ENCODE peak calls at places on chromosomes 7 and 10, in five cellular contexts. One of them, this sample, is unnamed.

GRCh38 chr7:43873300-43873699 is 4.0 kb upstream of the MRPS24 start:
- DNase-seq in brain microvascular endothelial cell: peak
- DNase-seq in chondrocyte: no peak
- DNase-seq in Calu3: no peak
- DNase-seq in Peyer's patch: peak
- DNase-seq in this sample: no peak

GRCh38 chr10:48454302-48455054 is 148.0 kb downstream of the MAPK8 start:
- DNase-seq in brain microvascular endothelial cell: no peak
- DNase-seq in chondrocyte: peak
- DNase-seq in Calu3: no peak
- DNase-seq in Peyer's patch: peak
- DNase-seq in this sample: peak

GRCh38 chr10:112361951-112362770 is 11.8 kb upstream of the ACSL5 start:
- DNase-seq in brain microvascular endothelial cell: no peak
- DNase-seq in chondrocyte: no peak
- DNase-seq in Calu3: no peak
- DNase-seq in Peyer's patch: peak
- DNase-seq in this sample: no peak

GRCh38 chr10:103663802-103664201 is 170.3 kb downstream of the NEURL1 start:
- DNase-seq in brain microvascular endothelial cell: no peak
- DNase-seq in chondrocyte: no peak
- DNase-seq in Calu3: no peak
- DNase-seq in Peyer's patch: peak
- DNase-seq in this sample: no peak

GRCh38 chr7:70446448-70447143 is 685.3 kb upstream of the GALNT17 start:
- DNase-seq in brain microvascular endothelial cell: no peak
- DNase-seq in chondrocyte: no peak
- DNase-seq in Calu3: no peak
- DNase-seq in Peyer's patch: no peak
- DNase-seq in this sample: no peak

GRCh38 chr10:30386801-30387588 is 37.9 kb upstream of the MTPAP start:
- DNase-seq in brain microvascular endothelial cell: no peak
- DNase-seq in chondrocyte: no peak
- DNase-seq in Calu3: no peak
- DNase-seq in Peyer's patch: no peak
- DNase-seq in this sample: peak

GRCh38 chr10:11874568-11875182 is 51.5 kb downstream of the PROSER2 start:
- DNase-seq in brain microvascular endothelial cell: peak
- DNase-seq in chondrocyte: peak
- DNase-seq in Calu3: peak
- DNase-seq in Peyer's patch: no peak
- DNase-seq in this sample: no peak

GRCh38 chr7:118158766-118159165 is 25.2 kb upstream of the LSM8 start:
- DNase-seq in brain microvascular endothelial cell: no peak
- DNase-seq in chondrocyte: no peak
- DNase-seq in Calu3: no peak
- DNase-seq in Peyer's patch: no peak
- DNase-seq in this sample: no peak

GRCh38 chr10:35789996-35790395 is 147.9 kb upstream of the FZD8 start:
- DNase-seq in brain microvascular endothelial cell: peak
- DNase-seq in chondrocyte: no peak
- DNase-seq in Calu3: no peak
- DNase-seq in Peyer's patch: no peak
- DNase-seq in this sample: no peak

GRCh38 chr7:96238474-96238873 is 83.4 kb downstream of the SLC25A13 start:
- DNase-seq in brain microvascular endothelial cell: no peak
- DNase-seq in chondrocyte: no peak
- DNase-seq in Calu3: no peak
- DNase-seq in Peyer's patch: no peak
- DNase-seq in this sample: no peak

GRCh38 chr10:95363303-95363912 is 72.6 kb upstream of the PDLIM1 start:
- DNase-seq in brain microvascular endothelial cell: peak
- DNase-seq in chondrocyte: no peak
- DNase-seq in Calu3: peak
- DNase-seq in Peyer's patch: no peak
- DNase-seq in this sample: no peak

GRCh38 chr10:90167174-90168064 is 466.0 kb downstream of the KIF20B start:
- DNase-seq in brain microvascular endothelial cell: peak
- DNase-seq in chondrocyte: no peak
- DNase-seq in Calu3: no peak
- DNase-seq in Peyer's patch: no peak
- DNase-seq in this sample: no peak

GRCh38 chr10:76695069-76695468 is 942.5 kb downstream of the KCNMA1 start:
- DNase-seq in brain microvascular endothelial cell: no peak
- DNase-seq in chondrocyte: no peak
- DNase-seq in Calu3: no peak
- DNase-seq in Peyer's patch: no peak
- DNase-seq in this sample: no peak

GRCh38 chr10:76700241-76700640 is 937.4 kb downstream of the KCNMA1 start:
- DNase-seq in brain microvascular endothelial cell: no peak
- DNase-seq in chondrocyte: no peak
- DNase-seq in Calu3: no peak
- DNase-seq in Peyer's patch: no peak
- DNase-seq in this sample: no peak

GRCh38 chr10:76697923-76698322 is 939.7 kb downstream of the KCNMA1 start:
- DNase-seq in brain microvascular endothelial cell: no peak
- DNase-seq in chondrocyte: no peak
- DNase-seq in Calu3: no peak
- DNase-seq in Peyer's patch: no peak
- DNase-seq in this sample: no peak
- TF ChIP-seq CTCF in brain microvascular endothelial cell: peak
- TF ChIP-seq CTCF in chondrocyte: peak
- TF ChIP-seq CTCF in Calu3: no peak
- TF ChIP-seq CTCF in Peyer's patch: no peak
- TF ChIP-seq CTCF in this sample: no peak

GRCh38 chr10:119643306-119644214 is 7.6 kb upstream of the BAG3 start:
- DNase-seq in brain microvascular endothelial cell: no peak
- DNase-seq in chondrocyte: peak
- DNase-seq in Calu3: no peak
- DNase-seq in Peyer's patch: no peak
- DNase-seq in this sample: no peak
- TF ChIP-seq CTCF in brain microvascular endothelial cell: peak
- TF ChIP-seq CTCF in chondrocyte: no peak
- TF ChIP-seq CTCF in Calu3: no peak
- TF ChIP-seq CTCF in Peyer's patch: no peak
- TF ChIP-seq CTCF in this sample: no peak

DNA sequence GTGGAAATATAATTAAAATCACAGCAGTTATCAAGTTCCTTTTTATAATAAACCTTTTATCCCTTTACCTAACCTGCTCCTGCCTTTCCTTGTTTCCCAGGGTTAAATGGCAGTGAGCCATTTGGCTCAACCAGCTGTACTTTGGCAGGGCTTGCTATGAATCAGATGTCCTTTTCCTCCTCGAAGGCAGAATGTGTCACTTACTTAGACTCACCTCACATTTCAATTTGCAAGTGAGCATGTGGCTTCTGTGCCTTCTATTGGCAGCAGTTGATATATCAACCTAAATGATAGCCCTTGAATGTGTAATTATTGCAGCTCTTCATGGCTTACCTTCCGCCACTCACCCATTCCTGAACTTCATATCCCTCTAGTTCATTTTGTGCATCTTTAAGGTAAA is 301.7 kb downstream of the CSTF2T start:
- DNase-seq in brain microvascular endothelial cell: peak
- DNase-seq in chondrocyte: no peak
- DNase-seq in Calu3: peak
- DNase-seq in Peyer's patch: no peak
- DNase-seq in this sample: no peak
- TF ChIP-seq CTCF in brain microvascular endothelial cell: no peak
- TF ChIP-seq CTCF in chondrocyte: peak
- TF ChIP-seq CTCF in Calu3: no peak
- TF ChIP-seq CTCF in Peyer's patch: no peak
- TF ChIP-seq CTCF in this sample: no peak

GRCh38 chr7:31249671-31250070 is 90.9 kb downstream of the NEUROD6 start:
- DNase-seq in brain microvascular endothelial cell: no peak
- DNase-seq in chondrocyte: no peak
- DNase-seq in Calu3: no peak
- DNase-seq in Peyer's patch: no peak
- DNase-seq in this sample: no peak

GRCh38 chr7:31253486-31253885 is 87.0 kb downstream of the NEUROD6 start:
- DNase-seq in brain microvascular endothelial cell: no peak
- DNase-seq in chondrocyte: no peak
- DNase-seq in Calu3: no peak
- DNase-seq in Peyer's patch: no peak
- DNase-seq in this sample: no peak

GRCh38 chr7:31251441-31251840 is 89.1 kb downstream of the NEUROD6 start:
- DNase-seq in brain microvascular endothelial cell: no peak
- DNase-seq in chondrocyte: no peak
- DNase-seq in Calu3: no peak
- DNase-seq in Peyer's patch: no peak
- DNase-seq in this sample: no peak
- TF ChIP-seq CTCF in brain microvascular endothelial cell: no peak
- TF ChIP-seq CTCF in chondrocyte: no peak
- TF ChIP-seq CTCF in Calu3: no peak
- TF ChIP-seq CTCF in Peyer's patch: no peak
- TF ChIP-seq CTCF in this sample: no peak

GRCh38 chr10:124995605-124996004 is 53.7 kb downstream of the ZRANB1 start:
- DNase-seq in brain microvascular endothelial cell: no peak
- DNase-seq in chondrocyte: peak
- DNase-seq in Calu3: no peak
- DNase-seq in Peyer's patch: no peak
- DNase-seq in this sample: no peak
- TF ChIP-seq CTCF in brain microvascular endothelial cell: no peak
- TF ChIP-seq CTCF in chondrocyte: no peak
- TF ChIP-seq CTCF in Calu3: no peak
- TF ChIP-seq CTCF in Peyer's patch: no peak
- TF ChIP-seq CTCF in this sample: no peak

GRCh38 chr10:128631801-128632241 is 505.6 kb upstream of the MKI67 start:
- DNase-seq in brain microvascular endothelial cell: peak
- DNase-seq in chondrocyte: no peak
- DNase-seq in Calu3: no peak
- DNase-seq in Peyer's patch: no peak
- DNase-seq in this sample: no peak
- TF ChIP-seq CTCF in brain microvascular endothelial cell: peak
- TF ChIP-seq CTCF in chondrocyte: peak
- TF ChIP-seq CTCF in Calu3: no peak
- TF ChIP-seq CTCF in Peyer's patch: peak
- TF ChIP-seq CTCF in this sample: peak

GRCh38 chr7:57425969-57426628 is 23.9 kb upstream of the ZNF716 start:
- DNase-seq in brain microvascular endothelial cell: no peak
- DNase-seq in chondrocyte: no peak
- DNase-seq in Calu3: no peak
- DNase-seq in Peyer's patch: no peak
- DNase-seq in this sample: peak
- TF ChIP-seq CTCF in brain microvascular endothelial cell: peak
- TF ChIP-seq CTCF in chondrocyte: peak
- TF ChIP-seq CTCF in Calu3: no peak
- TF ChIP-seq CTCF in Peyer's patch: no peak
- TF ChIP-seq CTCF in this sample: peak

DNA sequence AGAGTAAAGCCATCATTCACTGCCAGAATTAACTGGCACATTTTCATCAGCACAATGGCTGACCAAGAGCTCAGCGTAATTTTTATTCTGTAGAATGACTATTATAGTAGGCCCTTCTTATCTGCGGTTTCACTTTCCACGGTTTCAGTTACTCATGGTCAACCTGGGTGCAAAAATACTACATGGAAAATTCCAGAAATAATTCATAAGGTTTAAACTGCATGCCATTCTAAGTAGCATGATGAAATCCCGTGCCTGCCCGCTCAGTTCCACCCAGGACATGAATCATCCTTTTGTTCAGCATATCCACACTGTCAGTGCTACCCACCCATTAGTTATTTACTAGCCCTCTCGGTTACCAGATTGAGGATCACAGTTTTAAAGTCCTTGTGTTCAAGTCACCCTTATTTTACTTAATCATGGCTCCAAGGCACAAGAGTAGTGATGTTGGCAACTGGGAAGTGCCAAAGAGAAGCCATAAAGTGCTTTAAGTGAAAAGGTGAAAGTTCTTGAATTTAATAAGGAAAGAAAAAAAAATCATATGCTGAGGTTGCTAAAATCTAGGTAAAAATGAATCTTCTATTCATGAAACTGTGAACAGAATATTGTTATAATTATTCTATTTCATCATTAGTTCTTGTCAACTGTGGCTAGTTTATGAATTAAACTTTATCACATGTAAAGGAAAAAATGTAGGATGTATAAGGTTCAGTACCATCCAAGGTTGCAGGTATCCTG is 204.9 kb downstream of the DOCK4 start:
- DNase-seq in brain microvascular endothelial cell: peak
- DNase-seq in chondrocyte: no peak
- DNase-seq in Calu3: no peak
- DNase-seq in Peyer's patch: no peak
- DNase-seq in this sample: no peak
- TF ChIP-seq CTCF in brain microvascular endothelial cell: no peak
- TF ChIP-seq CTCF in chondrocyte: no peak
- TF ChIP-seq CTCF in Calu3: no peak
- TF ChIP-seq CTCF in Peyer's patch: no peak
- TF ChIP-seq CTCF in this sample: no peak

GRCh38 chr10:23375366-23375765 is 30.8 kb upstream of the C10orf67 start:
- DNase-seq in brain microvascular endothelial cell: no peak
- DNase-seq in chondrocyte: no peak
- DNase-seq in Calu3: no peak
- DNase-seq in Peyer's patch: no peak
- DNase-seq in this sample: no peak

GRCh38 chr10:23373156-23373555 is 28.6 kb upstream of the C10orf67 start:
- DNase-seq in brain microvascular endothelial cell: no peak
- DNase-seq in chondrocyte: no peak
- DNase-seq in Calu3: no peak
- DNase-seq in Peyer's patch: no peak
- DNase-seq in this sample: no peak

GRCh38 chr10:23371073-23371472 is 26.5 kb upstream of the C10orf67 start:
- DNase-seq in brain microvascular endothelial cell: no peak
- DNase-seq in chondrocyte: no peak
- DNase-seq in Calu3: no peak
- DNase-seq in Peyer's patch: no peak
- DNase-seq in this sample: no peak

GRCh38 chr10:23381298-23381697 is 36.7 kb upstream of the C10orf67 start:
- DNase-seq in brain microvascular endothelial cell: no peak
- DNase-seq in chondrocyte: no peak
- DNase-seq in Calu3: no peak
- DNase-seq in Peyer's patch: no peak
- DNase-seq in this sample: no peak

GRCh38 chr10:23376175-23376787 is 31.7 kb upstream of the C10orf67 start:
- DNase-seq in brain microvascular endothelial cell: no peak
- DNase-seq in chondrocyte: no peak
- DNase-seq in Calu3: no peak
- DNase-seq in Peyer's patch: no peak
- DNase-seq in this sample: no peak
- TF ChIP-seq CTCF in brain microvascular endothelial cell: no peak
- TF ChIP-seq CTCF in chondrocyte: no peak
- TF ChIP-seq CTCF in Calu3: no peak
- TF ChIP-seq CTCF in Peyer's patch: no peak
- TF ChIP-seq CTCF in this sample: no peak

DNA sequence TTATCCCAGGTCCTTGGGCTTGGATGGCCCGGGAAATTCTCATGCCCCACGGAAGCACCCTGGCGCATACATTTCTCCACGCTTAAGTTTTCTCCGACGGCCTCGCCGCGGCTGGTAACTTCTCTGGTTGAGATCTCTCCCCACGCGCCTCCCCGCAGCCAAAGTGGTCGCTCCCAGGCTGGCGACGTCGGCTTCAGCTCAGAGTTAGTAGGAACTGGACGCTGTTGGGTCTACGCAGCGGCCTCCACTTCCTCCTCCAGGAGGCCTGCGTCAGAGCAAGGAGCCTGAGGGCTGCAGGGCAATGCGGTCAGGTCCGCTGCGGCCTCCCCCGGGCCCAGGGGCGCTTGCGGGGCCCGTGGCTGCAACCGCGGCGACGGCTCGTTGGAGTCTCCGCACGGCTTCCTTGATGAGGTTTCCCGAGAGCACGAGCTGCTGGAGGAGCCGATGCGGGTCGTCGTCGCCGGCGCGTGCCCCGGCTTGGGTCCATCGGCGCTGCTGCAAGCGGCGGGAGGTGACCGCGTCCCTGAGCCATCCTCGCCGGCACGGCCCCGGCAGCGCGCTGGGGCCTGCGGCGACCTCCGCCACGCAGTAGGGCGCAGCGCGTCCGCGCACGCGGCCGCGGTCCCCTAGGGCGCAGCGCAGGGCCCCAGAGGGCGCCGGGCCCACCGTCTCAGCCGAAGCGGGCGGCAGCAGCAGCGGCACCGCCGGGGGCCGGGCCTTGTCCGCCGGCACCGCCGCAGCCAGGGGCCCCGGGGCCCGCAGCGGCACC is 744 bp downstream of the FRAT2 start:
- DNase-seq in brain microvascular endothelial cell: peak
- DNase-seq in chondrocyte: no peak
- DNase-seq in Calu3: peak
- DNase-seq in Peyer's patch: peak
- DNase-seq in this sample: peak
- TF ChIP-seq CTCF in brain microvascular endothelial cell: no peak
- TF ChIP-seq CTCF in chondrocyte: no peak
- TF ChIP-seq CTCF in Calu3: no peak
- TF ChIP-seq CTCF in Peyer's patch: no peak
- TF ChIP-seq CTCF in this sample: no peak